ENCODE peak calls at places on chromosomes 5 and 9, in seven cellular contexts. D, E, I, U, F, X and A are unnamed samples.

GRCh38 chr5:1325191-1325741 is 19.6 kb downstream of the CLPTM1L start:
- DNase-seq in X (no peak), E (no peak), U (no peak), D (no peak), I (peak; percentile 50), F (no peak), A (no peak)

GRCh38 chr5:81912933-81913332 is 58.9 kb upstream of the ATG10 start:
- DNase-seq in E (no peak), D (no peak), U (no peak), X (no peak), F (no peak), I (no peak), A (no peak)

GRCh38 chr5:176769911-176770310 is 40.4 kb upstream of the UNC5A start:
- DNase-seq in U (no peak), I (peak; percentile 35), E (no peak), F (no peak), D (no peak), X (no peak), A (no peak)

GRCh38 chr5:460413-460700 is 17.4 kb downstream of the EXOC3 start:
- DNase-seq in U (no peak), X (peak; percentile 7), E (no peak), D (peak; percentile 7), I (peak; percentile 43), F (no peak), A (no peak)

GRCh38 chr5:93585753-93586385 is 2.8 kb downstream of the NR2F1 start:
- DNase-seq in X (no peak), F (no peak), E (no peak), D (no peak), U (no peak), I (no peak), A (no peak)

GRCh38 chr5:143762636-143763035 is 49.3 kb upstream of the HMHB1 start:
- DNase-seq in I (no peak), E (no peak), F (no peak), U (no peak), D (no peak), X (no peak), A (no peak)

GRCh38 chr5:143403607-143404415 is at the start of gene NR3C1:
- DNase-seq in F (peak; percentile 44), I (peak; percentile 91), E (peak; percentile 90), D (peak; percentile 90), U (peak; percentile 76), X (peak; percentile 88), A (peak; percentile 87)

GRCh38 chr5:171724771-171725609 is 60.6 kb upstream of the SMIM23 start:
- DNase-seq in X (no peak), I (no peak), D (no peak), E (no peak), U (no peak), F (no peak), A (no peak)

GRCh38 chr9:37094751-37095150 is 25.6 kb upstream of the ZCCHC7 start:
- DNase-seq in E (no peak), X (no peak), I (no peak), F (no peak), U (no peak), D (no peak), A (no peak)

GRCh38 chr9:134413890-134414731 is 87.9 kb downstream of the RXRA start:
- DNase-seq in E (no peak), F (peak; percentile 60), U (no peak), D (peak; percentile 74), X (peak; percentile 52), I (no peak), A (no peak)

GRCh38 chr5:131795128-131795719 is 1.6 kb downstream of the FNIP1 start:
- DNase-seq in U (no peak), I (no peak), X (no peak), E (no peak), D (no peak), F (no peak), A (no peak)

GRCh38 chr9:95025213-95026170 is 292.0 kb downstream of the FANCC start:
- DNase-seq in I (no peak), E (no peak), D (peak; percentile 68), F (peak; percentile 68), U (peak; percentile 11), X (peak; percentile 62), A (no peak)

GRCh38 chr9:14912849-14913248 is 2.6 kb upstream of the FREM1 start:
- DNase-seq in F (no peak), D (no peak), X (no peak), E (no peak), I (no peak), U (no peak), A (no peak)

GRCh38 chr9:80052830-80053229 is 481.1 kb downstream of the TLE4 start:
- DNase-seq in I (no peak), D (no peak), X (no peak), U (no peak), F (no peak), E (no peak), A (no peak)

GRCh38 chr9:80049096-80049495 is 477.3 kb downstream of the TLE4 start:
- DNase-seq in D (no peak), X (no peak), U (no peak), F (no peak), E (no peak), I (no peak), A (no peak)
- H3K27ac ChIP-seq in D (no peak overlapping the region), X (no peak overlapping the region), U (no peak overlapping the region), F (no peak overlapping the region), E (no peak overlapping the region), I (no peak overlapping the region), A (no peak overlapping the region)

GRCh38 chr5:134608555-134608954 is 24.1 kb downstream of the SAR1B start:
- DNase-seq in U (no peak), F (no peak), D (no peak), X (no peak), E (no peak), I (no peak), A (no peak)

GRCh38 chr5:134610715-134611114 is 21.9 kb downstream of the SAR1B start:
- DNase-seq in I (no peak), X (no peak), D (no peak), F (no peak), E (no peak), U (no peak), A (no peak)

GRCh38 chr5:134606726-134607125 is 25.9 kb downstream of the SAR1B start:
- DNase-seq in E (no peak), D (no peak), X (no peak), I (no peak), F (no peak), U (no peak), A (no peak)

GRCh38 chr5:134611515-134611914 is 21.1 kb downstream of the SAR1B start:
- DNase-seq in D (no peak), I (no peak), U (no peak), E (no peak), F (no peak), X (no peak), A (no peak)

GRCh38 chr5:134609232-134609851 is 23.3 kb downstream of the SAR1B start:
- DNase-seq in U (no peak), X (no peak), F (no peak), D (no peak), I (no peak), E (no peak), A (no peak)
- H3K27ac ChIP-seq in U (no peak overlapping the region), X (peak overlapping the region; percentile 3), F (no peak overlapping the region), D (peak overlapping the region; percentile 47), I (no peak overlapping the region), E (no peak overlapping the region), A (no peak overlapping the region)

DNA sequence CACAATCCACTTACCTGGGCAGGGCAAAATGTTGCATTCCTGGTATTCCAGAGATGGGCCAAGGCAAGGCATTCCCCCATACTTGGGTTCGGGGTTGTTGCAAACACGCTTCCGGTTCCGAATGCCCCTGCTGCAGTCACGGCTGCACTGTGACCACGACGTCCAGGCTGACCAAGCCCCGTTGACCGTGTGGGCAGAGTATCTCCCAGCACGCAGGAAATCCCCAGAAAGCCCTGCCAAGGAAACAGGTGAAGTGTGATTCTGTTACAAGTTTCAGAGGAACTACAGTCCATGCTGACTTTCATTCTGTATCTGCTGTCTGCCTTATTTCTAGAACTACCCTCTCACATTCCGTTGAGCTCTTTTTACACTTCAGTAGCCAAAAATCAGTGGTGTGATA is 483.0 kb downstream of the SEMA5A start:
- DNase-seq in F (no peak), U (no peak), E (no peak), D (no peak), I (no peak), X (no peak), A (no peak)
- H3K27ac ChIP-seq in F (no peak overlapping the region), U (no peak overlapping the region), E (no peak overlapping the region), D (no peak overlapping the region), I (no peak overlapping the region), X (no peak overlapping the region), A (peak overlapping the region; percentile 15)

GRCh38 chr5:31942546-31942945 is 231.6 kb downstream of the GOLPH3 start:
- DNase-seq in U (no peak), D (no peak), I (no peak), F (no peak), X (no peak), E (no peak), A (no peak)

GRCh38 chr5:31952034-31952433 is 222.1 kb downstream of the GOLPH3 start:
- DNase-seq in U (no peak), F (no peak), I (no peak), X (no peak), E (no peak), D (no peak), A (no peak)

GRCh38 chr5:31944683-31945445 is 229.3 kb downstream of the GOLPH3 start:
- DNase-seq in U (no peak), X (peak; percentile 13), F (no peak), I (no peak), E (no peak), D (no peak), A (no peak)

GRCh38 chr5:31948006-31948405 is 226.1 kb downstream of the GOLPH3 start:
- DNase-seq in D (no peak), X (no peak), I (no peak), U (no peak), F (no peak), E (no peak), A (no peak)
- H3K27ac ChIP-seq in D (no peak overlapping the region), X (no peak overlapping the region), I (no peak overlapping the region), U (no peak overlapping the region), F (no peak overlapping the region), E (no peak overlapping the region), A (no peak overlapping the region)

DNA sequence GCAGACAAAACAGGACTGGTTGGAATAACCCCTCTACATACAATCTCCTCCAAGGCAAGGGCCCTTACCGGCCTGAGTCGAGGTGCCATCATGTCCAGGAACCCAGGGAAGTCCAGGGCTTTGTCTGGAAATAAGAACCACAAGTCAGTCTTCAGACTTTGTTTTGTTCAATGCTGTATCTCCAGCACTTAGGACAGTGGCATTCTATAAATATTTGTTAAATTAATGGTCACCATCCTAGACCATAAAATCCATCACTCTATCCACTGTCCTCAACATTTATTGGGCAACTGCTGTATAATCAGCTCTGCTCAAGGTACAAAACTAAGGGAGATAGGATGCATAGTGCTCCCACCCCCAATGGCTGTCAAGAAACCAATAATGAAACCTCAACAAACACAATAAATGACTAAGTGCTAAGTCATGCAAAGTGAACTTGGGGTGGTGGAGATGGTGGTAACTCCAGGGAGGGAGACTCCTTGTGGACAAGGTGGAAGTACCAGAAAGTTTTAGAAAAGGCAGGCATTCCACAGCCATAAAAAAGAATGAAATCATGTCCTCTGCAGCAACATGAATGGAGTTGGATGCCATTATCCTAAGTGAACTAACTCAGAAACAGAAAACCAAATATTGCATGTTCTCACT is 5.0 kb downstream of the RELL2 start:
- DNase-seq in F (no peak), D (no peak), U (no peak), I (peak; percentile 5), E (no peak), X (no peak), A (no peak)
- H3K27ac ChIP-seq in F (no peak overlapping the region), D (no peak overlapping the region), U (no peak overlapping the region), I (no peak overlapping the region), E (no peak overlapping the region), X (no peak overlapping the region), A (no peak overlapping the region)